ENCODE peak calls at places on chromosomes 16 and 17, in five cellular contexts. J is cardiac fibroblast, B is right atrium auricular region, Z is PC-3, Q is HL-60. U is an unnamed sample.

GRCh38 chr16:72921106-72921505 is 126.8 kb downstream of the ZFHX3 start:
- DNase-seq in J (no peak), Q (no peak), Z (no peak), B (no peak), U (no peak)

GRCh38 chr17:74550602-74551001 is 4.7 kb upstream of the CD300C start:
- DNase-seq in Z (no peak), B (no peak), Q (no peak), J (no peak), U (no peak)

GRCh38 chr16:29745126-29745852 is 501 bp downstream of the C16orf54 start:
- DNase-seq in B (no peak), Z (no peak), Q (peak), J (no peak), U (no peak)

GRCh38 chr16:15610369-15610871 is 32.5 kb downstream of the MARF1 start:
- DNase-seq in B (no peak), Q (no peak), J (peak), Z (peak), U (no peak)

GRCh38 chr16:56691885-56692284 is 9.6 kb downstream of the MT1X start:
- DNase-seq in Q (no peak), Z (peak), B (no peak), J (peak), U (peak)

GRCh38 chr16:17474037-17474436 is 3.3 kb upstream of the XYLT1 start:
- DNase-seq in Z (no peak), Q (no peak), J (peak), B (no peak), U (no peak)

GRCh38 chr16:84082835-84083569 is 33.7 kb downstream of the MBTPS1 start:
- DNase-seq in Z (no peak), B (no peak), J (no peak), Q (peak), U (no peak)

GRCh38 chr16:2692251-2692947 is 10.1 kb downstream of the KCTD5 start:
- DNase-seq in Q (no peak), B (no peak), J (no peak), Z (no peak), U (no peak)

GRCh38 chr17:66076546-66077190 is 115.3 kb downstream of the CEP112 start:
- DNase-seq in B (no peak), Q (no peak), J (no peak), Z (no peak), U (no peak)

GRCh38 chr16:17305694-17306093 is 165.1 kb downstream of the XYLT1 start:
- DNase-seq in B (no peak), Q (no peak), J (no peak), Z (no peak), U (peak)

GRCh38 chr16:72105978-72106377 is 12.3 kb downstream of the DHX38 start:
- DNase-seq in Q (no peak), B (no peak), Z (no peak), J (no peak), U (no peak)

GRCh38 chr17:65888649-65889048 is 303.3 kb downstream of the CEP112 start:
- DNase-seq in B (no peak), Q (no peak), Z (no peak), J (peak), U (no peak)

GRCh38 chr17:32621612-32622312 is 135.0 kb downstream of the CDK5R1 start:
- DNase-seq in Q (no peak), Z (no peak), J (no peak), B (no peak), U (no peak)

GRCh38 chr17:38748329-38749221 is at the start of gene PCGF2:
- DNase-seq in J (peak), B (peak), Q (peak), Z (peak), U (peak)

GRCh38 chr16:68074850-68075249 is 10.3 kb upstream of the NFATC3 start:
- DNase-seq in J (no peak), Z (no peak), Q (peak), B (no peak), U (no peak)

GRCh38 chr16:15672514-15673167 is 22.6 kb downstream of the NDE1 start:
- DNase-seq in Q (peak), B (peak), Z (peak), J (peak), U (peak)

GRCh38 chr17:62675260-62675659 is 47.8 kb downstream of the MRC2 start:
- DNase-seq in Z (no peak), J (no peak), Q (no peak), B (no peak), U (no peak)

GRCh38 chr16:51550785-51551184 is 399.7 kb upstream of the SALL1 start:
- DNase-seq in J (no peak), Q (no peak), B (no peak), Z (no peak), U (no peak)

GRCh38 chr17:79920751-79921410 is 81.6 kb upstream of the CBX4 start:
- DNase-seq in Q (no peak), B (no peak), J (no peak), Z (no peak), U (no peak)

GRCh38 chr16:49700222-49700927 is 155.5 kb downstream of the ZNF423 start:
- DNase-seq in Q (no peak), J (peak), B (peak), Z (no peak), U (no peak)

GRCh38 chr17:64355536-64356303 is 34.9 kb downstream of the PECAM1 start:
- DNase-seq in J (peak), Q (no peak), B (no peak), Z (peak), U (no peak)

GRCh38 chr16:10181196-10182162 is 749 bp downstream of the GRIN2A start:
- DNase-seq in Z (peak), Q (peak), J (peak), B (peak), U (peak)

GRCh38 chr17:80679816-80680215 is 135.2 kb downstream of the RPTOR start:
- DNase-seq in B (no peak), Q (no peak), Z (no peak), J (no peak), U (no peak)

GRCh38 chr16:69201787-69202186 is 14.8 kb downstream of the SNTB2 start:
- DNase-seq in J (no peak), B (no peak), Z (peak), Q (no peak), U (no peak)

GRCh38 chr16:71404364-71404763 is 37.5 kb downstream of the TLE7 start:
- DNase-seq in Q (no peak), Z (no peak), B (no peak), J (no peak), U (no peak)

GRCh38 chr16:53546988-53547391 is 44.0 kb upstream of the AKTIP start:
- DNase-seq in Q (no peak), B (no peak), Z (peak), J (peak), U (peak)

GRCh38 chr17:68821860-68822693 is 133.1 kb downstream of the ABCA8 start:
- DNase-seq in Q (no peak), Z (peak), B (no peak), J (peak), U (peak)

GRCh38 chr17:11178576-11178975 is 62.4 kb upstream of the SHISA6 start:
- DNase-seq in B (no peak), Z (no peak), J (no peak), Q (no peak), U (no peak)

GRCh38 chr16:67504190-67505021 is 21.1 kb upstream of the AGRP start:
- DNase-seq in J (no peak), B (no peak), Z (peak), Q (no peak), U (no peak)

GRCh38 chr17:2214887-2215615 is 88.5 kb downstream of the SMG6 start:
- DNase-seq in Q (no peak), B (peak), Z (no peak), J (peak), U (no peak)

GRCh38 chr17:39597372-39598046 is 10.2 kb downstream of the NEUROD2 start:
- DNase-seq in J (no peak), Z (no peak), B (no peak), Q (no peak), U (no peak)

DNA sequence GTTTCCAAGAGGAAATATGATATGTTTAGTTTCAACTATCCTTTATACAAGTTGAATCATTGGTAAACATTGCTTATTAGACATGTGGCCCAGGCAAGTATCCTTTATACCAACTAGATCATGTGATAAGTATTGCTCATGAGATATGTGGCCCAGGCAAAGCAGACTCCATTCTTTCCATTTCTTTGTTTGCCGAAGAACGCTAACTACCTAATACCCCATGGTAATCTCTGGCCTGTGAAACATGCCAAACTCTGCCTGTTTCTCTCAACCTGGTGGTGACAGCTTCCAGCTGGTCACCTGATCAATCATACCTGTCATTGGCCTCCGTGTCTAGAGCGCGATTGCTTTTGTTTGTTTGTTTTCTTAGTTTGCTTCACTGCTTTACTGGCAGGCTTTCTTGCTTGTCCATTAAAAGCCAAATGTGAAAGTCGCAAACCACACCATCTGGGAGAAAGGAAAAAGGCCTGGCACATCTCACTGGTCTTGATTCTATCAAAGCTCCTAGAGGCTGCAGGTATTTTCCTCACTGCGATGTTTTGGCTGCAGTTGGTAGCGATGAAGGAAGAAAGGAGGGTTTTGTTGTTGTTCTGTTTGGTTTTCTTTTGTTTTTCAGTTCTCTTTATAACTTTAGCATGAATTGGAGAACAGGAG is 686.2 kb downstream of the KCNJ2 start:
- DNase-seq in J (peak), Z (peak), Q (no peak), B (no peak), U (no peak)
- TF ChIP-seq CTCF in J (no peak), Z (no peak), Q (no peak), B (no peak), U (no peak)

DNA sequence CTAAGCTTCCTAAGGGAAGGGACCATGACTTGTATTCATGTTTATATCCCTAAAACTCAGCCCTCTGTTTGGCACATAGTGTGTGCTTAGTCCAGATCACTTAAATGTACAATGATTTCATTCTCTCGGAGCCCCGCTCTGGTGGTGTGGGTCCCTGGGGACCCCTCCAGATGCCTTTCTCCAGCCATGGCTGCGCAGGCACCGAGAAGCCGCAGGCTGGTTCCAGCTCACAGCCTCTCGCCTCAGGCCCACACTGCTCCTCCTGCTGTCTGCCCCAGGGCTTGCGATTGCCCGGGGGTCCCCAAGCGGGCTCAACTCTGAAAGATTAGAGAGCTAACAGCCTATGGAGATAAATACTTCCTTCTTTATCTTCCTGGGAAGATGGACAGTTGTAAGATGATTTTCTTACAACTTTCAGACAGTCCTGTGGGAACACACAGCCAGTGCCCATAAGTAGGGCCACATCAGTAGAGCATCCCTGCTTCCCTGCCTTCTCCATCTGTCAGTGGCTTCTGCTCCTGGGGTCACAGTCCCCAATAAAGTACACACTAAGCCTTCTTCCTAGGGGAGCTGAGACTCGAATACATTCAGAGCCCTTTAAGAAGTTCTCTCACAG is 66.2 kb downstream of the CENPV start:
- DNase-seq in Z (no peak), B (no peak), Q (no peak), J (peak), U (peak)
- TF ChIP-seq CTCF in Z (peak), B (no peak), Q (no peak), J (peak), U (no peak)

GRCh38 chr17:45147102-45147580 is 1.1 kb upstream of the HEXIM1 start:
- DNase-seq in B (no peak), J (no peak), Q (no peak), Z (no peak), U (peak)
- TF ChIP-seq CTCF in B (no peak), J (no peak), Q (no peak), Z (no peak), U (no peak)

GRCh38 chr16:89922884-89923639 is at the start of gene TUBB3:
- DNase-seq in B (no peak), Z (peak), J (peak), Q (no peak), U (peak)
- TF ChIP-seq CTCF in B (no peak), Z (no peak), J (peak), Q (no peak), U (no peak)

GRCh38 chr17:3845754-3846738 is at the start of gene NCBP3:
- DNase-seq in J (peak), Z (peak), Q (peak), B (peak), U (peak)
- TF ChIP-seq CTCF in J (peak), Z (peak), Q (peak), B (peak), U (peak)

GRCh38 chr16:1492082-1492922 is 858 bp upstream of the TELO2 start:
- DNase-seq in J (no peak), B (no peak), Z (no peak), Q (peak), U (no peak)

GRCh38 chr16:1493746-1494094 is 560 bp downstream of the TELO2 start:
- DNase-seq in J (no peak), B (no peak), Q (no peak), Z (no peak), U (no peak)

GRCh38 chr16:1492923-1493745 is at the start of gene TELO2:
- DNase-seq in Z (peak), B (peak), J (peak), Q (peak), U (peak)

GRCh38 chr16:1489077-1489476 is 333 bp upstream of the PTX4 start:
- DNase-seq in J (no peak), Q (no peak), Z (no peak), B (no peak), U (no peak)

GRCh38 chr16:1491327-1491726 is 1.8 kb upstream of the TELO2 start:
- DNase-seq in B (no peak), J (no peak), Q (peak), Z (no peak), U (no peak)
- TF ChIP-seq CTCF in B (no peak), J (no peak), Q (peak), Z (no peak), U (no peak)

GRCh38 chr16:58127033-58127556 is 2.1 kb downstream of the CFAP20 start:
- DNase-seq in Z (peak), Q (no peak), J (peak), B (no peak), U (no peak)
- TF ChIP-seq CTCF in Z (peak), Q (peak), J (peak), B (peak), U (peak)